ENCODE peak calls at places on chromosomes 4 and X, in five cellular contexts. V is suprapubic skin, Q is transverse colon, N is Peyer's patch, K is breast epithelium. Z is an unnamed sample.

GRCh38 chr4:7632341-7632740 is 197.6 kb upstream of the PSAPL1 start:
- DNase-seq in Q (no peak), K (no peak), N (peak), V (no peak), Z (no peak)

GRCh38 chr4:41644288-41644914 is 104.1 kb downstream of the PHOX2B start:
- DNase-seq in N (peak), K (no peak), Q (peak), V (no peak), Z (peak)

GRCh38 chr4:79290376-79290775 is 35.5 kb downstream of the NAA11 start:
- DNase-seq in V (no peak), K (peak), Q (no peak), N (no peak), Z (no peak)

GRCh38 chr4:85740431-85740861 is 265.5 kb downstream of the ARHGAP24 start:
- DNase-seq in Q (no peak), N (no peak), K (no peak), V (no peak), Z (no peak)

GRCh38 chrX:34868633-34869032 is 74.0 kb upstream of the FAM47B start:
- DNase-seq in V (no peak), K (no peak), Q (no peak), N (no peak), Z (no peak)

GRCh38 chr4:139241086-139241783 is 38.8 kb downstream of the MGARP start:
- DNase-seq in Q (no peak), V (no peak), N (no peak), K (no peak), Z (no peak)

GRCh38 chr4:170979736-170980135 is 833.5 kb upstream of the GALNTL6 start:
- DNase-seq in V (no peak), K (peak), Q (no peak), N (no peak), Z (peak)

GRCh38 chrX:9832811-9833210 is 46.6 kb downstream of the SHROOM2 start:
- DNase-seq in Q (no peak), K (no peak), N (no peak), V (no peak), Z (no peak)

GRCh38 chr4:152510349-152511147 is 25.3 kb downstream of the FBXW7 start:
- DNase-seq in Q (no peak), N (no peak), K (no peak), V (no peak), Z (no peak)

GRCh38 chr4:140866492-140867005 is 110.4 kb upstream of the TBC1D9 start:
- DNase-seq in Q (no peak), K (no peak), V (no peak), N (no peak), Z (no peak)

GRCh38 chr4:124025423-124025822 is 628.8 kb downstream of the SPRY1 start:
- DNase-seq in N (no peak), K (no peak), V (no peak), Q (no peak), Z (no peak)

GRCh38 chr4:158201310-158201709 is 9.0 kb upstream of the TMEM144 start:
- DNase-seq in V (no peak), K (no peak), Q (no peak), N (no peak), Z (no peak)

GRCh38 chr4:35229021-35229420 is 1015.3 kb downstream of the ARAP2 start:
- DNase-seq in V (no peak), N (no peak), Q (no peak), K (no peak), Z (no peak)

GRCh38 chr4:77220841-77221613 is 64.0 kb downstream of the CCNG2 start:
- DNase-seq in K (no peak), V (no peak), N (no peak), Q (no peak), Z (no peak)

GRCh38 chr4:11130195-11130975 is 298.3 kb downstream of the HS3ST1 start:
- DNase-seq in Q (no peak), N (no peak), V (no peak), K (no peak), Z (no peak)

GRCh38 chr4:24775209-24775608 is 20.2 kb upstream of the SOD3 start:
- DNase-seq in V (no peak), Q (no peak), K (no peak), N (no peak), Z (no peak)

GRCh38 chr4:7500404-7500803 is 65.7 kb upstream of the PSAPL1 start:
- DNase-seq in K (no peak), Q (no peak), V (no peak), N (no peak), Z (no peak)

DNA sequence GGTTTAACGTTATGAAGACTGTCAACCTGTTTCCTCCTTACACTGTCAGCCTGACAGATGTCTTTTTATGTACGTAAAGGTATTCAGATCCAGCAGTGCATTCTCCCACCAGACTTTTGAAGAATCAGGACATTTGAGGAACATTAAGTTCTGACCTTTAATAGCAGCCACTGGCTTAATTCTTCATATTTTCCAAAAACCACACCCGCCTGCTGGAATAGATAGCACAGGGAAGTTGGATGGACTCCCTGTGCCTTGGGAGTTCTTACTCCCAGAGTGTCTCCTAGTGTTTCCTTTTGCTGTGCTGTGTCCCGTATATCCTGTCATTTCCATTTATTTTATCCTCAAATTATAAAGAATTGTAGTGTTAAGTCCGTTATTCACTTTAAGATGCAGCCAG is 94.5 kb downstream of the AFF1 start:
- DNase-seq in V (no peak), Q (no peak), N (no peak), K (no peak), Z (peak)
- H3K4me3 ChIP-seq in V (no peak), Q (no peak), N (no peak), K (no peak), Z (no peak)

GRCh38 chrX:154436597-154437397 is at the start of gene GDI1:
- DNase-seq in Q (peak), K (no peak), V (no peak), N (peak), Z (no peak)
- TF ChIP-seq POLR2A in Q (peak), K (no peak), V (no peak), N (peak), Z (no peak)

GRCh38 chrX:13112499-13112898 is 68.1 kb upstream of the FAM9C start:
- DNase-seq in Q (no peak), V (no peak), N (no peak), K (no peak), Z (no peak)
- H3K27ac ChIP-seq in Q (no peak), V (peak), N (no peak), K (no peak), Z (no peak)

GRCh38 chr4:142551513-142552280 is 294.4 kb downstream of the INPP4B start:
- DNase-seq in K (no peak), N (no peak), Q (no peak), V (no peak), Z (no peak)

GRCh38 chr4:142548491-142548890 is 297.6 kb downstream of the INPP4B start:
- DNase-seq in Q (no peak), N (no peak), K (no peak), V (no peak), Z (no peak)

GRCh38 chr4:142549726-142550463 is 296.2 kb downstream of the INPP4B start:
- DNase-seq in N (no peak), K (no peak), Q (no peak), V (no peak), Z (no peak)

GRCh38 chr4:142549248-142549647 is 296.9 kb downstream of the INPP4B start:
- DNase-seq in N (no peak), K (no peak), Q (no peak), V (no peak), Z (no peak)

GRCh38 chr4:142550955-142551354 is 295.1 kb downstream of the INPP4B start:
- DNase-seq in K (no peak), N (no peak), V (no peak), Q (peak), Z (no peak)
- H3K4me3 ChIP-seq in K (no peak), N (no peak), V (no peak), Q (no peak), Z (no peak)

DNA sequence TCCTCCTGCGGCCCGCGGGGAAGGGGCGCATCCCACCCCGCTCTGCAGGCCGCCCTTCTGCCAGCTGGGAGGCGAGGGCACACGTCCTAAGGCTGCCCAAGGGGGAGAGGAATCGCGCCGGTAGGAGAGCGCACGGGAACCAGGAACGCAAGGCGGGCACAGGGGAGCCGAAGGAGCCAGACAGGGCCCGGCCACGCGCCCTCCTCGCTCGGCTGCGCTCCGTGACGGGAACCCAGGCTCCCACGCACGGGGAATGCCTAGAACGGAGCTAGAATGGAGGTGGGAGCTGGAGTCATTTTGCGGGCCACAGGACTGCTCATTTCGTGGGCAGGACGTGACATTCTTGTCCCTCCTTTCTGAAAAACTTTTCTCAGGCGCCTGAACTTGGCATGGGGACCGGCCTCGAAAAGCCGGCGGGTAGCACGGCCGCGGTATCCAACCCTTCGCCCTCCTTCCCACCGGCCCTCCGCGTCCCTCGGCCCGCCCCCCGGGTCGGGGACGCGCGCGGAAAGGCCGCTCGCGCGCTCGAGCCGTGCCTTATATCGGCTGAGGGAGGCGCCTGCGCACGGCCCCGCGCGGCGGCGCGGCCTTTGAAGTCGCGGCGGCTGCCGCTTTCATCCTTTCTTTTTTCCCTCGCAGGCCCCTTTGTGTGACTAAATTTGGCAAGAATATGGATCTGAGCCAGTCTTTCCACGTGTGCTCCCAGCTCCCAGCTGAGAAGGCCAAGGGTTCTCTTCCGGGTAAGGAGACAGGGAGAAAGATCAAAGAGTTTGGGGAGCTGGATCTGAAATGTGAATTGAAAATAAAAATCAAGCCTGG is 4.3 kb upstream of the LEF1 start:
- DNase-seq in Q (peak), K (no peak), N (peak), V (no peak), Z (peak)
- TF ChIP-seq POLR2A in Q (no peak), K (no peak), N (no peak), V (no peak), Z (no peak)